ENCODE peak calls at places on chromosomes 11 and 22, in four cellular contexts. One of them, this sample, is unnamed.

GRCh38 chr22:50112151-50113118 is 22.6 kb downstream of the MOV10L1 start:
- DNase-seq in brain microvascular endothelial cell: peak
- DNase-seq in OCI-LY7: no peak
- DNase-seq in CD8-positive, alpha-beta T cell: no peak
- DNase-seq in this sample: no peak

GRCh38 chr22:17929909-17930308 is 94.5 kb downstream of the MICAL3 start:
- DNase-seq in brain microvascular endothelial cell: no peak
- DNase-seq in OCI-LY7: no peak
- DNase-seq in CD8-positive, alpha-beta T cell: no peak
- DNase-seq in this sample: no peak

GRCh38 chr11:124415356-124415923 is 9.2 kb downstream of the OR8B4 start:
- DNase-seq in brain microvascular endothelial cell: peak
- DNase-seq in OCI-LY7: peak
- DNase-seq in CD8-positive, alpha-beta T cell: no peak
- DNase-seq in this sample: peak

GRCh38 chr11:8838248-8838647 is 72.7 kb upstream of the AKIP1 start:
- DNase-seq in brain microvascular endothelial cell: peak
- DNase-seq in OCI-LY7: no peak
- DNase-seq in CD8-positive, alpha-beta T cell: no peak
- DNase-seq in this sample: peak

GRCh38 chr11:120710354-120711187 is 199.0 kb downstream of the GRIK4 start:
- DNase-seq in brain microvascular endothelial cell: peak
- DNase-seq in OCI-LY7: no peak
- DNase-seq in CD8-positive, alpha-beta T cell: no peak
- DNase-seq in this sample: peak

GRCh38 chr11:47186076-47186936 is at the start of gene PACSIN3:
- DNase-seq in brain microvascular endothelial cell: peak
- DNase-seq in OCI-LY7: no peak
- DNase-seq in CD8-positive, alpha-beta T cell: peak
- DNase-seq in this sample: no peak

GRCh38 chr11:122248130-122248529 is 132.1 kb upstream of the BLID start:
- DNase-seq in brain microvascular endothelial cell: no peak
- DNase-seq in OCI-LY7: no peak
- DNase-seq in CD8-positive, alpha-beta T cell: no peak
- DNase-seq in this sample: no peak

GRCh38 chr11:27004103-27004502 is 10.2 kb downstream of the FIBIN start:
- DNase-seq in brain microvascular endothelial cell: no peak
- DNase-seq in OCI-LY7: no peak
- DNase-seq in CD8-positive, alpha-beta T cell: no peak
- DNase-seq in this sample: no peak

GRCh38 chr11:71843858-71844257 is 10.9 kb downstream of the DEFB108B start:
- DNase-seq in brain microvascular endothelial cell: no peak
- DNase-seq in OCI-LY7: no peak
- DNase-seq in CD8-positive, alpha-beta T cell: no peak
- DNase-seq in this sample: no peak

GRCh38 chr11:45745065-45745811 is 59.7 kb upstream of the SLC35C1 start:
- DNase-seq in brain microvascular endothelial cell: no peak
- DNase-seq in OCI-LY7: no peak
- DNase-seq in CD8-positive, alpha-beta T cell: no peak
- DNase-seq in this sample: no peak

GRCh38 chr11:134647066-134647746 is 235.2 kb upstream of the B3GAT1 start:
- DNase-seq in brain microvascular endothelial cell: no peak
- DNase-seq in OCI-LY7: no peak
- DNase-seq in CD8-positive, alpha-beta T cell: no peak
- DNase-seq in this sample: no peak

GRCh38 chr22:46055176-46055850 is 78.4 kb upstream of the WNT7B start:
- DNase-seq in brain microvascular endothelial cell: no peak
- DNase-seq in OCI-LY7: peak
- DNase-seq in CD8-positive, alpha-beta T cell: no peak
- DNase-seq in this sample: no peak
- H3K4me3 ChIP-seq in brain microvascular endothelial cell: no peak
- H3K4me3 ChIP-seq in OCI-LY7: peak
- H3K4me3 ChIP-seq in CD8-positive, alpha-beta T cell: peak
- H3K4me3 ChIP-seq in this sample: peak

DNA sequence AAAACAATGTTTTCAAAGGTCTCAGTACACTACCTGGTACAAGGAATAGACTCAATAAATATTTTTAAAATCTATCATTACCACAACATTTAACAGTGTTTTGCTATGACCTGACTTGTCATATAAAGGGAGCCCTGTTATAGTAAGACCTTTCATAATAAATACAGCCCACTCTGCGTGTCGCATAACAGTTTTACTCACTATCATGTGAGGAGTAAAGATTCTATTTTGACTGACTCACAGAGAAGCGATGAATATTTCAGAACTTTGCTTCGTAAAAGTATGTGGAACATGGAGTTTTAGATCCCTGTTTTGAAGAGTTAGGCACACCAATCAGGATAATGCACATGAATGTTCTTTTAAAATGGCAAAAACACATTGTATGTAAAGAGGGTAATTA is 531.2 kb downstream of the KCNA4 start:
- DNase-seq in brain microvascular endothelial cell: no peak
- DNase-seq in OCI-LY7: no peak
- DNase-seq in CD8-positive, alpha-beta T cell: no peak
- DNase-seq in this sample: no peak
- TF ChIP-seq CTCF in brain microvascular endothelial cell: no peak
- TF ChIP-seq CTCF in OCI-LY7: no peak
- TF ChIP-seq CTCF in CD8-positive, alpha-beta T cell: no peak
- TF ChIP-seq CTCF in this sample: no peak

GRCh38 chr11:64925536-64926449 is 1.3 kb downstream of the PPP2R5B start:
- DNase-seq in brain microvascular endothelial cell: no peak
- DNase-seq in OCI-LY7: no peak
- DNase-seq in CD8-positive, alpha-beta T cell: no peak
- DNase-seq in this sample: no peak
- H3K4me3 ChIP-seq in brain microvascular endothelial cell: peak
- H3K4me3 ChIP-seq in OCI-LY7: peak
- H3K4me3 ChIP-seq in CD8-positive, alpha-beta T cell: peak
- H3K4me3 ChIP-seq in this sample: peak

GRCh38 chr11:125869526-125869925 is 17.9 kb upstream of the HYLS1 start:
- DNase-seq in brain microvascular endothelial cell: no peak
- DNase-seq in OCI-LY7: no peak
- DNase-seq in CD8-positive, alpha-beta T cell: no peak
- DNase-seq in this sample: no peak
- TF ChIP-seq CTCF in brain microvascular endothelial cell: no peak
- TF ChIP-seq CTCF in OCI-LY7: no peak
- TF ChIP-seq CTCF in CD8-positive, alpha-beta T cell: no peak
- TF ChIP-seq CTCF in this sample: no peak

GRCh38 chr22:19480789-19481188 is 1.1 kb downstream of the CDC45 start:
- DNase-seq in brain microvascular endothelial cell: no peak
- DNase-seq in OCI-LY7: peak
- DNase-seq in CD8-positive, alpha-beta T cell: no peak
- DNase-seq in this sample: no peak
- H3K4me3 ChIP-seq in brain microvascular endothelial cell: peak
- H3K4me3 ChIP-seq in OCI-LY7: peak
- H3K4me3 ChIP-seq in CD8-positive, alpha-beta T cell: no peak
- H3K4me3 ChIP-seq in this sample: no peak

GRCh38 chr22:25057013-25057881 is 104.7 kb downstream of the KIAA1671 start:
- DNase-seq in brain microvascular endothelial cell: peak
- DNase-seq in OCI-LY7: peak
- DNase-seq in CD8-positive, alpha-beta T cell: peak
- DNase-seq in this sample: peak
- TF ChIP-seq CTCF in brain microvascular endothelial cell: peak
- TF ChIP-seq CTCF in OCI-LY7: peak
- TF ChIP-seq CTCF in CD8-positive, alpha-beta T cell: peak
- TF ChIP-seq CTCF in this sample: peak

GRCh38 chr11:115760528-115760837 is 256.3 kb upstream of the CADM1 start:
- DNase-seq in brain microvascular endothelial cell: no peak
- DNase-seq in OCI-LY7: no peak
- DNase-seq in CD8-positive, alpha-beta T cell: no peak
- DNase-seq in this sample: no peak
- H3K4me3 ChIP-seq in brain microvascular endothelial cell: peak
- H3K4me3 ChIP-seq in OCI-LY7: no peak
- H3K4me3 ChIP-seq in CD8-positive, alpha-beta T cell: no peak
- H3K4me3 ChIP-seq in this sample: peak

GRCh38 chr22:23241562-23242472 is 61.5 kb downstream of the BCR start:
- DNase-seq in brain microvascular endothelial cell: no peak
- DNase-seq in OCI-LY7: no peak
- DNase-seq in CD8-positive, alpha-beta T cell: no peak
- DNase-seq in this sample: no peak

GRCh38 chr22:23239429-23239828 is 59.1 kb downstream of the BCR start:
- DNase-seq in brain microvascular endothelial cell: no peak
- DNase-seq in OCI-LY7: no peak
- DNase-seq in CD8-positive, alpha-beta T cell: no peak
- DNase-seq in this sample: no peak

GRCh38 chr22:23242473-23243001 is 62.2 kb downstream of the BCR start:
- DNase-seq in brain microvascular endothelial cell: peak
- DNase-seq in OCI-LY7: no peak
- DNase-seq in CD8-positive, alpha-beta T cell: no peak
- DNase-seq in this sample: no peak

GRCh38 chr22:23238707-23239106 is 58.4 kb downstream of the BCR start:
- DNase-seq in brain microvascular endothelial cell: no peak
- DNase-seq in OCI-LY7: no peak
- DNase-seq in CD8-positive, alpha-beta T cell: no peak
- DNase-seq in this sample: no peak

GRCh38 chr22:23240639-23241389 is 60.5 kb downstream of the BCR start:
- DNase-seq in brain microvascular endothelial cell: no peak
- DNase-seq in OCI-LY7: peak
- DNase-seq in CD8-positive, alpha-beta T cell: no peak
- DNase-seq in this sample: no peak
- TF ChIP-seq CTCF in brain microvascular endothelial cell: peak
- TF ChIP-seq CTCF in OCI-LY7: peak
- TF ChIP-seq CTCF in CD8-positive, alpha-beta T cell: no peak
- TF ChIP-seq CTCF in this sample: peak